ENCODE peak calls at places on chromosomes 12 and 14, in seven cellular contexts. T is PC-3, D is AG04450, F is AG04449, P is Karpas-422, W is MG63, G is AG10803. J is an unnamed sample.

GRCh38 chr12:121678721-121679300 is 9.4 kb upstream of the MORN3 start:
- DNase-seq in G (no peak), P (no peak), F (no peak), W (no peak), D (no peak), T (no peak), J (no peak)

GRCh38 chr12:89947437-89948265 is 239.0 kb upstream of the ATP2B1 start:
- DNase-seq in G (peak), P (no peak), D (peak), T (peak), W (peak), F (peak), J (peak)

GRCh38 chr14:75489480-75489837 is 32.8 kb upstream of the BATF start:
- DNase-seq in D (no peak), T (no peak), P (no peak), G (no peak), W (no peak), F (no peak), J (no peak)

GRCh38 chr12:3336606-3337311 is 154.2 kb upstream of the PRMT8 start:
- DNase-seq in T (peak), P (no peak), F (no peak), G (no peak), D (no peak), W (no peak), J (no peak)

GRCh38 chr14:20799955-20800544 is 2.6 kb downstream of the RNASE1 start:
- DNase-seq in W (no peak), P (no peak), F (no peak), G (no peak), D (no peak), T (peak), J (no peak)

GRCh38 chr12:18752280-18752920 is 14.5 kb downstream of the CAPZA3 start:
- DNase-seq in F (peak), P (no peak), T (peak), G (peak), D (peak), W (peak), J (peak)

GRCh38 chr14:102461490-102462317 is 47.9 kb downstream of the ANKRD9 start:
- DNase-seq in T (no peak), P (no peak), G (no peak), W (no peak), F (no peak), D (no peak), J (no peak)

GRCh38 chr12:108360487-108360886 is 21.4 kb upstream of the CMKLR1 start:
- DNase-seq in F (no peak), T (no peak), G (peak), W (peak), D (no peak), P (no peak), J (no peak)

GRCh38 chr14:46496409-46496808 is 155.2 kb downstream of the RPL10L start:
- DNase-seq in G (no peak), W (no peak), D (no peak), T (no peak), P (no peak), F (no peak), J (no peak)

GRCh38 chr12:120654656-120655055 is 14.2 kb downstream of the CABP1 start:
- DNase-seq in D (no peak), F (no peak), G (no peak), P (no peak), T (no peak), W (no peak), J (no peak)

GRCh38 chr12:45623221-45623620 is 106.3 kb upstream of the ARID2 start:
- DNase-seq in D (no peak), P (no peak), G (no peak), F (no peak), W (no peak), T (no peak), J (no peak)

GRCh38 chr12:117818400-117818799 is 150.4 kb downstream of the KSR2 start:
- DNase-seq in F (no peak), G (no peak), T (peak), W (no peak), P (no peak), D (no peak), J (no peak)

GRCh38 chr12:122395319-122395718 is 27.1 kb downstream of the CLIP1 start:
- DNase-seq in G (peak), T (peak), W (peak), F (peak), P (no peak), D (peak), J (peak)

GRCh38 chr12:107200394-107200793 is 107.0 kb upstream of the CRY1 start:
- DNase-seq in T (peak), D (peak), F (no peak), P (no peak), W (peak), G (peak), J (no peak)

GRCh38 chr12:50415899-50416479 is 15.3 kb downstream of the LARP4 start:
- DNase-seq in W (no peak), D (no peak), G (no peak), T (no peak), P (no peak), F (no peak), J (no peak)

GRCh38 chr12:65822732-65823480 is 1.4 kb upstream of the HMGA2 start:
- DNase-seq in G (no peak), D (no peak), W (peak), F (no peak), T (peak), P (no peak), J (peak)

GRCh38 chr12:107320929-107321618 is 227.7 kb upstream of the CRY1 start:
- DNase-seq in D (no peak), T (peak), G (peak), W (peak), P (no peak), F (no peak), J (no peak)

GRCh38 chr12:84551373-84551772 is 361.2 kb downstream of the SLC6A15 start:
- DNase-seq in F (no peak), G (no peak), T (no peak), P (no peak), D (no peak), W (no peak), J (no peak)

GRCh38 chr14:85313801-85314207 is 216.1 kb upstream of the FLRT2 start:
- DNase-seq in W (peak), F (peak), G (peak), P (no peak), T (no peak), D (peak), J (no peak)

GRCh38 chr12:49643135-49643534 is 19.8 kb downstream of the PRPF40B start:
- DNase-seq in W (no peak), D (no peak), F (no peak), P (no peak), T (no peak), G (no peak), J (no peak)

GRCh38 chr12:42446761-42447160 is 120.8 kb downstream of the PPHLN1 start:
- DNase-seq in G (no peak), P (peak), F (no peak), W (no peak), D (no peak), T (no peak), J (no peak)

GRCh38 chr12:84924956-84925355 is 12.4 kb upstream of the SLC6A15 start:
- DNase-seq in P (no peak), G (peak), D (no peak), F (no peak), W (no peak), T (peak), J (no peak)

GRCh38 chr12:45878630-45879255 is 111.6 kb downstream of the SCAF11 start:
- DNase-seq in W (no peak), F (no peak), D (no peak), P (no peak), T (peak), G (peak), J (no peak)

GRCh38 chr14:64801046-64801445 is 78.7 kb downstream of the SPTB start:
- DNase-seq in D (no peak), P (no peak), T (no peak), W (no peak), G (no peak), F (no peak), J (no peak)

GRCh38 chr12:6204533-6205143 is 4.4 kb downstream of the CD9 start:
- DNase-seq in W (no peak), P (no peak), G (no peak), D (no peak), T (no peak), F (no peak), J (no peak)

GRCh38 chr12:33439587-33440011 is at the start of gene SYT10:
- DNase-seq in W (peak), T (no peak), F (no peak), G (no peak), P (no peak), D (no peak), J (no peak)

GRCh38 chr14:22099942-22100763 is 426.5 kb upstream of the OR4E1 start:
- DNase-seq in G (peak), D (peak), T (peak), F (no peak), P (peak), W (peak), J (peak)

GRCh38 chr12:13049816-13050215 is 5.6 kb downstream of the FAM234B start:
- DNase-seq in T (no peak), P (no peak), F (peak), W (peak), G (peak), D (no peak), J (no peak)

GRCh38 chr12:63319386-63319785 is 168.4 kb upstream of the AVPR1A start:
- DNase-seq in F (no peak), D (no peak), T (peak), W (no peak), G (no peak), P (no peak), J (peak)

GRCh38 chr12:113346387-113346786 is 11.5 kb upstream of the SLC8B1 start:
- DNase-seq in F (no peak), T (no peak), G (no peak), W (no peak), D (no peak), P (no peak), J (no peak)

GRCh38 chr12:52414936-52415335 is 8.8 kb upstream of the KRT82 start:
- DNase-seq in F (no peak), G (no peak), P (no peak), W (no peak), T (no peak), D (no peak), J (no peak)

GRCh38 chr12:52415870-52416750 is 10.0 kb upstream of the KRT82 start:
- DNase-seq in P (no peak), D (peak), W (no peak), F (peak), T (peak), G (peak), J (peak)

GRCh38 chr12:52411806-52412205 is 5.7 kb upstream of the KRT82 start:
- DNase-seq in G (no peak), F (no peak), T (no peak), D (no peak), P (no peak), W (no peak), J (no peak)

GRCh38 chr12:52413787-52414345 is 7.7 kb upstream of the KRT82 start:
- DNase-seq in W (no peak), D (no peak), G (no peak), P (no peak), T (no peak), F (no peak), J (no peak)

GRCh38 chr12:52413202-52413601 is 7.1 kb upstream of the KRT82 start:
- DNase-seq in D (no peak), T (peak), W (no peak), P (no peak), F (no peak), G (no peak), J (no peak)
- H3K4me3 ChIP-seq in D (no peak), T (no peak), W (no peak), P (no peak), F (no peak), G (no peak), J (no peak)

DNA sequence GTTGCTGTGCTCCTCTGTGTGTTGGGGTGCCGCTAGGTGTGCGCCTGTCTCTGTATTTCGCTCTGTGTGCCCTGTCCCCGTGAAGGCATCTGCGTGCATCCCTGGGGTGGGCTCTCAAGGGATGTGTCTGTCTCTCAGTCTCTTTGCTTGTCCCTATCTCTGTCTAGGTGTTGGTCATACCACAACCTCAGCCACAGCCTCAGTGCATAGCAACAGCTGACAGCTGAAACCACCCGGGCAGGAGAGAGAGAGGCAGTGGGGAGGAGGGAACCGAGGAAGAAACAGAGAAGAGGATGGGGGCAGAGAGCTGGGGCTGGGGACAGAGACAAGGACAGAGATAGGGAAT is 953 bp upstream of the NXPH4 start:
- DNase-seq in F (no peak), D (no peak), P (peak), W (peak), T (peak), G (peak), J (no peak)
- H3K4me3 ChIP-seq in F (no peak), D (peak), P (peak), W (no peak), T (no peak), G (peak), J (no peak)

GRCh38 chr12:25838007-25838406 is 120.5 kb upstream of the RASSF8 start:
- DNase-seq in W (no peak), F (no peak), G (no peak), P (no peak), D (no peak), T (no peak), J (no peak)

GRCh38 chr12:25840678-25841077 is 117.8 kb upstream of the RASSF8 start:
- DNase-seq in W (peak), F (peak), T (no peak), P (no peak), G (no peak), D (no peak), J (no peak)

GRCh38 chr12:25835385-25835784 is 123.1 kb upstream of the RASSF8 start:
- DNase-seq in F (no peak), D (no peak), G (no peak), T (no peak), W (no peak), P (no peak), J (no peak)

GRCh38 chr12:25843976-25844375 is 114.5 kb upstream of the RASSF8 start:
- DNase-seq in P (no peak), F (no peak), T (no peak), D (no peak), W (no peak), G (no peak), J (no peak)

DNA sequence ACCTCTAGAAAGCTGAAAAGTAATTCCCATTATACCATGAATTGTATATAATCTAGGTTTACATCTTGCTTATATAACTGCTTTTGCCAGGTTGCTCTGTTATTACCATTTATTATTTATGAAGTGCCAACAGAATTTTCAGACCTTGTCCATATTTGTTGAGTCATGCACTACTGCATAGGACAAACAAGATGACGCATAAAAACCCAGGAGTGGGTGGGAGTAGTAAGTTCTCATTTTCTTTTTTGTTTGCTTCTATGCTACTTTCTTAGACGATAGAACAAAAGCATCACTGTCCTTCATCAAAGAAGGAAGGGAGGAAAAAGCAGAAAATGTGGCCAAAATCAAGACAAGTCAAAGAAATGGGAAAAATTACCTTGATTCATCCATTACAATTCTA is 119.0 kb upstream of the RASSF8 start:
- DNase-seq in P (no peak), G (no peak), W (no peak), D (no peak), F (no peak), T (peak), J (no peak)
- H3K4me3 ChIP-seq in P (no peak), G (no peak), W (no peak), D (no peak), F (no peak), T (peak), J (no peak)

GRCh38 chr14:73289729-73290128 is 52.4 kb downstream of the PAPLN start:
- DNase-seq in G (peak), W (no peak), P (no peak), D (no peak), F (no peak), T (no peak), J (peak)
- H3K4me3 ChIP-seq in G (no peak), W (no peak), P (no peak), D (no peak), F (no peak), T (no peak), J (no peak)

GRCh38 chr14:79180656-79181055 is 1010.5 kb downstream of the NRXN3 start:
- DNase-seq in W (no peak), F (no peak), G (no peak), T (no peak), D (no peak), P (no peak), J (no peak)

GRCh38 chr14:79177106-79177505 is 1006.9 kb downstream of the NRXN3 start:
- DNase-seq in T (no peak), W (no peak), D (no peak), G (no peak), F (no peak), P (no peak), J (no peak)

GRCh38 chr14:79179985-79180384 is 1009.8 kb downstream of the NRXN3 start:
- DNase-seq in T (no peak), D (no peak), P (no peak), W (no peak), F (no peak), G (no peak), J (no peak)

GRCh38 chr14:79178719-79179118 is 1008.5 kb downstream of the NRXN3 start:
- DNase-seq in W (no peak), G (no peak), P (no peak), F (no peak), T (no peak), D (no peak), J (no peak)
- H3K4me3 ChIP-seq in W (no peak), G (no peak), P (no peak), F (no peak), T (no peak), D (no peak), J (no peak)

DNA sequence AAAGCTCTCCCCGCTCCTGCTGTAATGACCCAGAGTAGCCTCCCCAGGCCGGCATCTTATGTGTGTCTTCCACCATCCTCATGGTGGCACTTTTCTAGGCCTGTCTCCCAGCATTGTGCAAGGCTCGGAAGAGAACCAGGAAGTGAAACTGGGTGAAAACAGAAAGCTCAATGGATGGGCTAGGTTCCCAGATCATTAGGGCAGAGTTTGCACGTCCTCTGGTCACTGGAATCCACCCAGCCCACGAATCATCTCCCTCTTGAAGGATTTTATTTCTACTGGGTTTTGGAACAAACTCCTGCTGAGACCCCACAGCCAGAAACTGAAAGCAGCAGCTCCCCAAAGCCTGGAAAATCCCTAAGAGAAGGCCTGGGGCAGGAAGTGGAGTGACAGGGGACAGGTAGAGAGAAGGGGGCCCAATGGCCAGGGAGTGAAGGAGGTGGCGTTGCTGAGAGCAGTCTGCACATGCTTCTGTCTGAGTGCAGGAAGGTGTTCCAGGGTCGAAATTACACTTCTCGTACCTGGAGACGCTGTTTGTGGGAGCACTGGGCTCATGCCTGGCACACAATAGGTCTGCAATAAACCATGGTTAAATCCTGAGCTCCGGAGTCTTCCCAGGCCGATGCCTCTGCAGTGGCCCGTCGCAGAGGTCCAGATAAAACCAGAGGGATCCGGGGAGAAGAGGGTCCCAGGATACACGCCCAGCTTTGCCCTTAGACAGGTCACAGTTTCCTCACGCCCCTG is 15.6 kb downstream of the ACVRL1 start:
- DNase-seq in W (peak), D (no peak), P (no peak), G (peak), F (peak), T (peak), J (no peak)
- H3K4me3 ChIP-seq in W (no peak), D (no peak), P (no peak), G (no peak), F (no peak), T (no peak), J (no peak)

DNA sequence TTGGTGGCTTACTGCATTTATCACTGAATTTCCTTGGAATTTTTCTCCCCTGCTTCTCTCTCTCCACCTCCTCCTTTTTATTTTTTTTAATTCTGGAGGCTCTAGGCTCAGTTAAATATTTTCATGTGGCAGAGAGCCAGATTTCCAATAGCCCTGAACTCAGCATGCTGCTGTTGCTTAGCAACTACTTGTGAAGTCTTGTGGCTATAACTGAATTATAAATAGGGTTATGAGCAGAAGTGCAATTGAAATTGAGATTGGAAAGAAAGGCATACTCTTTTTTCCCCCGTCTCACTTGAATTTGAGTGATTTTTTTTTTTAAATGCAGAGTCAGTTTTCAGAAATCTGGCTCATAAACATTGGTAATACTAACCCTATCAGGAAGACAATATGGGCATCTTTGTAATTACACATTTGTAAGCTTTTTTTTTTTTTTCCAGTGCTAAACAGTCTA is 38.3 kb downstream of the ATF7IP start:
- DNase-seq in T (peak), G (peak), P (peak), F (peak), D (no peak), W (no peak), J (peak)
- H3K4me3 ChIP-seq in T (no peak), G (no peak), P (peak), F (no peak), D (no peak), W (no peak), J (no peak)

GRCh38 chr12:53454710-53455109 is 2.8 kb downstream of the PCBP2 start:
- DNase-seq in G (no peak), D (no peak), P (no peak), W (no peak), T (no peak), F (no peak), J (no peak)
- H3K4me3 ChIP-seq in G (no peak), D (peak), P (no peak), W (peak), T (peak), F (no peak), J (peak)